ENCODE peak calls at places on chromosomes 12 and 14, in nine cellular contexts. H, S, X, R, L, M, Z, V and W are unnamed samples.

GRCh38 chr14:23364164-23364571 is 804 bp downstream of the EFS start:
- DNase-seq in H (no peak), S (no peak), X (no peak), R (peak), L (peak), M (no peak), Z (peak), V (no peak), W (peak)

GRCh38 chr12:124026755-124027745 is 54.0 kb downstream of the ZNF664 start:
- DNase-seq in H (no peak), S (peak), X (no peak), R (peak), L (no peak), M (no peak), Z (no peak), V (no peak), W (no peak)

GRCh38 chr12:44143170-44143569 is 307.3 kb downstream of the TMEM117 start:
- DNase-seq in H (no peak), S (no peak), X (no peak), R (no peak), L (no peak), M (no peak), Z (no peak), V (no peak), W (no peak)

GRCh38 chr12:57606821-57607220 is 2.2 kb downstream of the DTX3 start:
- DNase-seq in H (no peak), S (no peak), X (peak), R (no peak), L (no peak), M (no peak), Z (no peak), V (no peak), W (no peak)

GRCh38 chr14:96949594-96949993 is 152.4 kb downstream of the VRK1 start:
- DNase-seq in H (no peak), S (no peak), X (no peak), R (no peak), L (no peak), M (no peak), Z (no peak), V (no peak), W (no peak)

GRCh38 chr12:77204055-77204454 is 138.7 kb upstream of the E2F7 start:
- DNase-seq in H (no peak), S (no peak), X (no peak), R (no peak), L (no peak), M (no peak), Z (no peak), V (peak), W (no peak)

GRCh38 chr14:99374964-99375363 is 103.0 kb upstream of the BCL11B start:
- DNase-seq in H (no peak), S (no peak), X (no peak), R (no peak), L (no peak), M (no peak), Z (no peak), V (no peak), W (no peak)

GRCh38 chr12:121404734-121405133 is 4.8 kb downstream of the RNF34 start:
- DNase-seq in H (no peak), S (no peak), X (no peak), R (no peak), L (peak), M (no peak), Z (no peak), V (peak), W (no peak)

GRCh38 chr14:24411468-24412454 is 13.0 kb downstream of the NYNRIN start:
- DNase-seq in H (peak), S (no peak), X (no peak), R (no peak), L (no peak), M (no peak), Z (no peak), V (peak), W (no peak)

GRCh38 chr14:80663541-80663940 is 278.0 kb downstream of the CEP128 start:
- DNase-seq in H (no peak), S (no peak), X (no peak), R (no peak), L (no peak), M (no peak), Z (no peak), V (no peak), W (no peak)

GRCh38 chr12:27821259-27821973 is 41.4 kb upstream of the MANSC4 start:
- DNase-seq in H (peak), S (peak), X (no peak), R (no peak), L (no peak), M (peak), Z (no peak), V (peak), W (no peak)

GRCh38 chr14:71478542-71478941 is 453.7 kb upstream of the RGS6 start:
- DNase-seq in H (no peak), S (no peak), X (no peak), R (no peak), L (no peak), M (no peak), Z (no peak), V (no peak), W (no peak)

GRCh38 chr12:18320036-18320617 is 58.8 kb downstream of the PIK3C2G start:
- DNase-seq in H (peak), S (peak), X (no peak), R (no peak), L (no peak), M (no peak), Z (no peak), V (peak), W (no peak)

GRCh38 chr12:125996438-125996837 is 931.2 kb downstream of the AACS start:
- DNase-seq in H (no peak), S (no peak), X (no peak), R (no peak), L (no peak), M (no peak), Z (no peak), V (no peak), W (no peak)

GRCh38 chr12:131454418-131455217 is 256.3 kb upstream of the SFSWAP start:
- DNase-seq in H (peak), S (peak), X (no peak), R (no peak), L (no peak), M (no peak), Z (no peak), V (peak), W (peak)

DNA sequence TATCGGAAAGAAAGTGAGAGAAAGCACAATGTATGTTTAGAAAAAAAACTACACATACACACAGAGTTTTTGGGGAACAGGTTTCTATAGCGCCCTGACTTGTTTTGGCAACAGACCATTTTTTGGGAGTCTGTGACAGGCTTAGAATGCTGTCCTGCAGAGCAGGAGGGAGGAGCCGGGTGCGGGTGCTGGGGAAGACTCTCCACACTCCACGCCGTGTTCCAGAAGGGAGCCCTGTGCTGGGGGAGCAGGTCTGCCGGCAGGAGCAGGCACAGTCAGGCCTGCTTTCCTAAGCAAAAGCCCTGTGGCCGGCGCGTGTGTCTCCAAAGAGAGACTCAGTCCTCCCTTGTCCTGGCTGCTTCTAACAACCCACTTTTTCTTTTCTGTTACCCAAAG is 26.5 kb downstream of the CD9 start:
- DNase-seq in H (no peak), S (no peak), X (peak), R (no peak), L (no peak), M (no peak), Z (no peak), V (no peak), W (no peak)
- H3K27ac ChIP-seq in H (no peak), S (no peak), X (peak), R (peak), L (peak), M (no peak), Z (peak), V (no peak), W (peak)

DNA sequence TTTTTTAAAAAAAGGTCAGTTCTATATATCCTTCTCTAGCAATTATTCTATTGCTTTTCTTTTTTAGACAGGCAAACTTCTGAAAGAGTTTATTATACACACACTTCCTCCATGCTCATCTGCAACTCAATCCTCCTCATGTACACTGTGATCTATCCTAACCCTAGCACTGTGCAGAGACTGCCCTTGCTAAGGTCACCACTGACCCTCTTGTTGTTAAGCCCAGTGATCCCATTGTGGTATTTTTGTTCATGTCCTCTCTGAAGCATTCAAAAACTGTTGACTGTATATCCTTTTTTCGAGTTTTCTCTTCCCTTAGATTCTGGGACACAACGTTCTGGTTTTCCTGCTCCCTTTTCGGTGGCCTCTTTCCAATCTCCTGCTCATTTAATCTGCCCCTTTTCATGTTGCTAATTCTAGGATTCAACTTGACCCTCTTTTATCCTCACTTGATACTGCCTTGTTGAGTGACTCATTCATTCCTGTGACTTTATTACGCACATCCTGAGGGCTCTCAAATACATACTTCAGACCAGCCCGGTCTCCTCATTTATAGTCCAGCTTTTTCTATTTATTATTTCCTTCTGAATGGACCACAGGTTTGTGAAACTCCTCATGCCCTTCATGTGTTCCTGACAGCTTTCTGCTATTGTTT is 53.9 kb upstream of the PTPRB start:
- DNase-seq in H (no peak), S (no peak), X (no peak), R (no peak), L (no peak), M (no peak), Z (no peak), V (no peak), W (no peak)
- H3K27ac ChIP-seq in H (no peak), S (no peak), X (peak), R (no peak), L (peak), M (no peak), Z (no peak), V (no peak), W (no peak)

DNA sequence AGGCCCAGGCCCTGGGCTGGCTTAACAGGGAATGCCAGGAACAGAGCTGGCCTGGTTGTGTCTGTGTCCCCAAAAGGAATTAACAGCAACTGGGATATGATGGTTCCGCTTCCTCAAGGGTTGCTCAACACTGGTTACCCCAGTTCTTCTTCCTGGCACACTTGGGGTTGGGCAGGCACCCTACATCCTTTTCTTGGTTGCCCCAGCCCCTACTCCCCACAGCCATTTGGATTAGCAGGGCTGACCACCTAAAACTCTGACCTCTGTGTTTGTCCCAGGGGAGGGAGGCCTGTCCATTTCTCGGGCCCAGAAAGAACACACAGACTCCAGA is 30.8 kb downstream of the NCKAP5L start:
- DNase-seq in H (no peak), S (no peak), X (no peak), R (no peak), L (no peak), M (no peak), Z (no peak), V (no peak), W (no peak)
- H3K27ac ChIP-seq in H (no peak), S (no peak), X (no peak), R (no peak), L (no peak), M (no peak), Z (no peak), V (no peak), W (no peak)

GRCh38 chr12:93199831-93200236 is 177.9 kb upstream of the NUDT4 start:
- DNase-seq in H (no peak), S (no peak), X (no peak), R (no peak), L (no peak), M (no peak), Z (no peak), V (peak), W (no peak)

GRCh38 chr12:93198086-93198485 is 179.6 kb upstream of the NUDT4 start:
- DNase-seq in H (peak), S (peak), X (peak), R (no peak), L (no peak), M (no peak), Z (no peak), V (no peak), W (no peak)

GRCh38 chr12:93201990-93202389 is 175.7 kb upstream of the NUDT4 start:
- DNase-seq in H (no peak), S (no peak), X (no peak), R (no peak), L (no peak), M (no peak), Z (no peak), V (peak), W (no peak)

GRCh38 chr12:93202688-93203087 is 175.0 kb upstream of the NUDT4 start:
- DNase-seq in H (no peak), S (no peak), X (no peak), R (no peak), L (no peak), M (no peak), Z (no peak), V (no peak), W (no peak)

GRCh38 chr12:93200291-93200917 is 177.3 kb upstream of the NUDT4 start:
- DNase-seq in H (no peak), S (no peak), X (no peak), R (no peak), L (no peak), M (no peak), Z (no peak), V (peak), W (no peak)
- H3K27ac ChIP-seq in H (peak), S (no peak), X (peak), R (no peak), L (no peak), M (no peak), Z (no peak), V (peak), W (no peak)

GRCh38 chr12:15834575-15834974 is 45.4 kb upstream of the EPS8 start:
- DNase-seq in H (no peak), S (no peak), X (no peak), R (no peak), L (no peak), M (no peak), Z (no peak), V (no peak), W (no peak)

GRCh38 chr12:15830538-15830937 is 41.4 kb upstream of the EPS8 start:
- DNase-seq in H (no peak), S (no peak), X (no peak), R (no peak), L (no peak), M (no peak), Z (no peak), V (no peak), W (no peak)

GRCh38 chr12:15829949-15830348 is 40.8 kb upstream of the EPS8 start:
- DNase-seq in H (no peak), S (no peak), X (no peak), R (no peak), L (no peak), M (no peak), Z (no peak), V (no peak), W (no peak)

GRCh38 chr12:15829255-15829654 is 40.1 kb upstream of the EPS8 start:
- DNase-seq in H (no peak), S (no peak), X (no peak), R (no peak), L (no peak), M (no peak), Z (no peak), V (no peak), W (no peak)

GRCh38 chr12:15831315-15831993 is 42.3 kb upstream of the EPS8 start:
- DNase-seq in H (no peak), S (no peak), X (no peak), R (no peak), L (no peak), M (no peak), Z (no peak), V (no peak), W (no peak)
- H3K27ac ChIP-seq in H (no peak), S (no peak), X (peak), R (no peak), L (peak), M (no peak), Z (no peak), V (no peak), W (no peak)

GRCh38 chr14:69044296-69044695 is 65.2 kb upstream of the ACTN1 start:
- DNase-seq in H (no peak), S (no peak), X (no peak), R (no peak), L (no peak), M (no peak), Z (no peak), V (no peak), W (no peak)

GRCh38 chr14:69042309-69043006 is 63.4 kb upstream of the ACTN1 start:
- DNase-seq in H (no peak), S (no peak), X (no peak), R (no peak), L (no peak), M (no peak), Z (no peak), V (no peak), W (no peak)

GRCh38 chr14:69041783-69042182 is 62.7 kb upstream of the ACTN1 start:
- DNase-seq in H (no peak), S (no peak), X (no peak), R (no peak), L (no peak), M (no peak), Z (no peak), V (no peak), W (no peak)

GRCh38 chr14:69043598-69044267 is 64.6 kb upstream of the ACTN1 start:
- DNase-seq in H (no peak), S (no peak), X (no peak), R (no peak), L (no peak), M (no peak), Z (no peak), V (no peak), W (no peak)

GRCh38 chr14:69043007-69043444 is 63.9 kb upstream of the ACTN1 start:
- DNase-seq in H (no peak), S (no peak), X (peak), R (peak), L (peak), M (no peak), Z (no peak), V (no peak), W (no peak)
- H3K27ac ChIP-seq in H (peak), S (no peak), X (peak), R (no peak), L (peak), M (no peak), Z (peak), V (no peak), W (no peak)

DNA sequence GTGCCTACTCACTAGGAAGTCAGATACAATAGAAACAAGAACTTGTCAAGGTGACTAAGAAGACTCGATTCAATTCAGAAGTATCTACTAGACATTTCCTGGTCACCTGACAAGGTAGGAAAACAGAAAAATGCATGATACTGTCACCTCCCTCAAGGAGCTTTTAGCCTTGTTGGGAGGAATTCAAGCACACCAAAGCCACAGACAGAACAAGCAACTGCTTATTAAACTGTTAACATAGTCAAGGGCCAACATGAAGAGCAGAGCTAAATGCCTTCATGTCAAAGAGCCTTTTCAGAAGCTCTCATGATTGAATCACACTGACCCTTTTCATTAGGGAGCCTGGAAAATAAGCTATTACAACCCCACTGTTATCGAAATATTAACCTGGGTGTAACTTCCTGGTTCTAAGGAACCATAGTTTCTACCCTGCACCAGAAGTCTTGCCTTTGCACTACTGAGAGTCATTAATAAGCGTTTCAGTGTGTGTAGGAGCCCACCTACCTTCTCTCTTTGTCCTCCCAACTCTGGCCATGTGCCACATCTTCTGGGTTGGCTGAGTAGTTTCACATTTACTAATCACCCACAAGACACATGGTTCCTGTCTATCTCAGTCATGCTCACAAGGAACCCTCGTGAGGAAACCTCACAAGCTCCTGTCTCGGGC is 31.0 kb upstream of the LGALS3 start:
- DNase-seq in H (no peak), S (no peak), X (no peak), R (no peak), L (no peak), M (no peak), Z (no peak), V (no peak), W (no peak)
- H3K27ac ChIP-seq in H (peak), S (peak), X (no peak), R (no peak), L (peak), M (no peak), Z (peak), V (no peak), W (no peak)

DNA sequence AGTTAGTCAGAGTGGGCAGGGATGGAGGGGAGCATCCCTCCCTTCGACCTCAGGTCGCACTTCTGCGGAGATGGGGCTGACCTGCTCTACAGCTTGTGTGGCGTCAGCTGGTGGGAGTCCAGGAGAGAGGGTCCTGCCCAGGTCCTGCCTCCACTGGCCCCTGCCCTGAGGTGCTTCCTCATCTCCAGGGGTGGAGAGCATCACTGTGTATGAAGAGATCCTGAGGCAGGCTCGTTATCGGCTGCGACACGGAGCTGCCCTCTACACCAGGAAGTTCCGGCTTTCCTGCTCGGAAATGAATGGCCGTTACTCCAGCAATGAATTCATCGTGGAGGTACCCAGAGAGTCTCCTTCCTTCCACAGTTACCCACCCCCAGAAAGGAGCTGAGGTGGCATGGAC is 20.2 kb downstream of the CLSTN3 start:
- DNase-seq in H (no peak), S (no peak), X (no peak), R (no peak), L (no peak), M (no peak), Z (no peak), V (no peak), W (no peak)
- H3K27ac ChIP-seq in H (no peak), S (no peak), X (no peak), R (no peak), L (peak), M (no peak), Z (no peak), V (no peak), W (no peak)

GRCh38 chr14:36766974-36767373 is 105.3 kb downstream of the PAX9 start:
- DNase-seq in H (no peak), S (no peak), X (no peak), R (no peak), L (no peak), M (no peak), Z (no peak), V (no peak), W (no peak)
- H3K27ac ChIP-seq in H (no peak), S (no peak), X (no peak), R (no peak), L (no peak), M (no peak), Z (no peak), V (no peak), W (no peak)